ENCODE peak calls at places on chromosomes 12 and 14, in seven cellular contexts. One of them, this sample, is unnamed.

GRCh38 chr14:88729159-88729558 is 63.6 kb downstream of the EML5 start:
- DNase-seq in stimulated activated CD4-positive, alpha-beta T cell treated with anti-CD3 and anti-CD28 coated beads, Interleukin-4, amount 100 ng/mL, for 48 hours: no peak
- DNase-seq in substantia nigra: no peak
- DNase-seq in fibroblast of gingiva: no peak
- DNase-seq in AG20443: peak
- DNase-seq in RPMI7951: no peak
- DNase-seq in T follicular helper cell: no peak
- DNase-seq in this sample: no peak

GRCh38 chr12:45938566-45938965 is 51.8 kb downstream of the SCAF11 start:
- DNase-seq in stimulated activated CD4-positive, alpha-beta T cell treated with anti-CD3 and anti-CD28 coated beads, Interleukin-4, amount 100 ng/mL, for 48 hours: no peak
- DNase-seq in substantia nigra: no peak
- DNase-seq in fibroblast of gingiva: no peak
- DNase-seq in AG20443: no peak
- DNase-seq in RPMI7951: peak
- DNase-seq in T follicular helper cell: no peak
- DNase-seq in this sample: no peak

GRCh38 chr12:117533687-117534086 is 172.3 kb upstream of the NOS1 start:
- DNase-seq in stimulated activated CD4-positive, alpha-beta T cell treated with anti-CD3 and anti-CD28 coated beads, Interleukin-4, amount 100 ng/mL, for 48 hours: no peak
- DNase-seq in substantia nigra: no peak
- DNase-seq in fibroblast of gingiva: no peak
- DNase-seq in AG20443: no peak
- DNase-seq in RPMI7951: no peak
- DNase-seq in T follicular helper cell: no peak
- DNase-seq in this sample: no peak

GRCh38 chr12:106671840-106672239 is 89.0 kb downstream of the RFX4 start:
- DNase-seq in stimulated activated CD4-positive, alpha-beta T cell treated with anti-CD3 and anti-CD28 coated beads, Interleukin-4, amount 100 ng/mL, for 48 hours: no peak
- DNase-seq in substantia nigra: no peak
- DNase-seq in fibroblast of gingiva: no peak
- DNase-seq in AG20443: no peak
- DNase-seq in RPMI7951: no peak
- DNase-seq in T follicular helper cell: no peak
- DNase-seq in this sample: no peak

GRCh38 chr14:51604078-51604477 is 47.6 kb upstream of the FRMD6 start:
- DNase-seq in stimulated activated CD4-positive, alpha-beta T cell treated with anti-CD3 and anti-CD28 coated beads, Interleukin-4, amount 100 ng/mL, for 48 hours: no peak
- DNase-seq in substantia nigra: no peak
- DNase-seq in fibroblast of gingiva: peak
- DNase-seq in AG20443: peak
- DNase-seq in RPMI7951: peak
- DNase-seq in T follicular helper cell: no peak
- DNase-seq in this sample: no peak

GRCh38 chr14:37985826-37986470 is 221.8 kb upstream of the SSTR1 start:
- DNase-seq in stimulated activated CD4-positive, alpha-beta T cell treated with anti-CD3 and anti-CD28 coated beads, Interleukin-4, amount 100 ng/mL, for 48 hours: peak
- DNase-seq in substantia nigra: no peak
- DNase-seq in fibroblast of gingiva: peak
- DNase-seq in AG20443: peak
- DNase-seq in RPMI7951: peak
- DNase-seq in T follicular helper cell: peak
- DNase-seq in this sample: peak

GRCh38 chr14:79043194-79043889 is 873.2 kb downstream of the NRXN3 start:
- DNase-seq in stimulated activated CD4-positive, alpha-beta T cell treated with anti-CD3 and anti-CD28 coated beads, Interleukin-4, amount 100 ng/mL, for 48 hours: no peak
- DNase-seq in substantia nigra: no peak
- DNase-seq in fibroblast of gingiva: no peak
- DNase-seq in AG20443: no peak
- DNase-seq in RPMI7951: no peak
- DNase-seq in T follicular helper cell: no peak
- DNase-seq in this sample: no peak

GRCh38 chr12:117234441-117234840 is 44.2 kb upstream of the FBXO21 start:
- DNase-seq in stimulated activated CD4-positive, alpha-beta T cell treated with anti-CD3 and anti-CD28 coated beads, Interleukin-4, amount 100 ng/mL, for 48 hours: no peak
- DNase-seq in substantia nigra: no peak
- DNase-seq in fibroblast of gingiva: no peak
- DNase-seq in AG20443: no peak
- DNase-seq in RPMI7951: no peak
- DNase-seq in T follicular helper cell: no peak
- DNase-seq in this sample: no peak